ENCODE peak calls at places on chromosome 17, in five cellular contexts. Q, R, J, L and B are unnamed samples.

GRCh38 chr17:18921912-18922451 is 30.0 kb upstream of the SLC5A10 start:
- DNase-seq in J (peak), R (no peak), Q (no peak), L (no peak), B (no peak)

GRCh38 chr17:67476787-67477335 is 99.8 kb downstream of the PITPNC1 start:
- DNase-seq in L (no peak), R (no peak), J (no peak), Q (no peak), B (no peak)

GRCh38 chr17:67283727-67284516 is 38.9 kb upstream of the HELZ start:
- DNase-seq in R (no peak), L (no peak), Q (no peak), J (no peak), B (no peak)

GRCh38 chr17:58156839-58157803 is 8.9 kb downstream of the OR4D1 start:
- DNase-seq in Q (peak), R (no peak), J (no peak), L (peak), B (peak)

GRCh38 chr17:62109924-62110323 is 44.8 kb upstream of the MED13 start:
- DNase-seq in J (no peak), L (no peak), Q (no peak), R (no peak), B (no peak)

GRCh38 chr17:50094243-50094752 is 853 bp upstream of the PDK2 start:
- DNase-seq in J (peak), L (peak), R (peak), Q (peak), B (peak)

GRCh38 chr17:72336026-72336803 is 215.4 kb downstream of the SOX9 start:
- DNase-seq in L (peak), Q (no peak), R (no peak), J (no peak), B (no peak)

GRCh38 chr17:68624381-68624780 is 23.2 kb upstream of the FAM20A start:
- DNase-seq in L (no peak), Q (no peak), J (no peak), R (no peak), B (no peak)

GRCh38 chr17:1002771-1003555 is 6.0 kb downstream of the TIMM22 start:
- DNase-seq in R (no peak), Q (no peak), J (peak), L (no peak), B (no peak)

GRCh38 chr17:78960945-78961344 is 18.8 kb downstream of the LGALS3BP start:
- DNase-seq in R (no peak), L (no peak), J (no peak), Q (no peak), B (no peak)

GRCh38 chr17:67443931-67444597 is 67.0 kb downstream of the PITPNC1 start:
- DNase-seq in Q (no peak), L (no peak), R (no peak), J (no peak), B (no peak)

GRCh38 chr17:43521389-43521788 is 24.8 kb downstream of the ETV4 start:
- DNase-seq in J (no peak), Q (no peak), L (no peak), R (no peak), B (no peak)

GRCh38 chr17:39277110-39277509 is 51.4 kb upstream of the STAC2 start:
- DNase-seq in R (no peak), L (no peak), J (no peak), Q (no peak), B (no peak)

GRCh38 chr17:61408151-61409041 is 8.8 kb downstream of the TBX2 start:
- DNase-seq in J (no peak), R (no peak), Q (peak), L (peak), B (no peak)

GRCh38 chr17:75065562-75066151 is 18.6 kb downstream of the KCTD2 start:
- DNase-seq in Q (no peak), L (no peak), J (no peak), R (no peak), B (no peak)

GRCh38 chr17:55672585-55673501 is 49.8 kb downstream of the TMEM100 start:
- DNase-seq in J (no peak), R (no peak), Q (no peak), L (no peak), B (no peak)

GRCh38 chr17:32960815-32961214 is 30.8 kb upstream of the SPACA3 start:
- DNase-seq in R (no peak), Q (no peak), J (peak), L (no peak), B (no peak)

GRCh38 chr17:66834919-66835454 is at the start of gene CACNG5:
- DNase-seq in J (no peak), Q (peak), L (peak), R (peak), B (peak)

GRCh38 chr17:69473801-69474170 is 59.3 kb downstream of the MAP2K6 start:
- DNase-seq in J (no peak), L (no peak), R (no peak), Q (no peak), B (no peak)

GRCh38 chr17:73643012-73643845 is 1.0 kb downstream of the SDK2 start:
- DNase-seq in J (no peak), Q (peak), L (peak), R (peak), B (peak)

GRCh38 chr17:16462070-16462864 is 29.7 kb downstream of the LRRC75A start:
- DNase-seq in Q (no peak), J (no peak), L (no peak), R (no peak), B (no peak)

GRCh38 chr17:16461606-16461866 is 30.5 kb downstream of the LRRC75A start:
- DNase-seq in Q (no peak), L (no peak), J (no peak), R (no peak), B (no peak)

GRCh38 chr17:16464641-16465312 is 27.2 kb downstream of the LRRC75A start:
- DNase-seq in L (peak), Q (no peak), J (no peak), R (no peak), B (no peak)

GRCh38 chr17:16464001-16464640 is 27.9 kb downstream of the LRRC75A start:
- DNase-seq in Q (no peak), R (no peak), L (no peak), J (no peak), B (no peak)

DNA sequence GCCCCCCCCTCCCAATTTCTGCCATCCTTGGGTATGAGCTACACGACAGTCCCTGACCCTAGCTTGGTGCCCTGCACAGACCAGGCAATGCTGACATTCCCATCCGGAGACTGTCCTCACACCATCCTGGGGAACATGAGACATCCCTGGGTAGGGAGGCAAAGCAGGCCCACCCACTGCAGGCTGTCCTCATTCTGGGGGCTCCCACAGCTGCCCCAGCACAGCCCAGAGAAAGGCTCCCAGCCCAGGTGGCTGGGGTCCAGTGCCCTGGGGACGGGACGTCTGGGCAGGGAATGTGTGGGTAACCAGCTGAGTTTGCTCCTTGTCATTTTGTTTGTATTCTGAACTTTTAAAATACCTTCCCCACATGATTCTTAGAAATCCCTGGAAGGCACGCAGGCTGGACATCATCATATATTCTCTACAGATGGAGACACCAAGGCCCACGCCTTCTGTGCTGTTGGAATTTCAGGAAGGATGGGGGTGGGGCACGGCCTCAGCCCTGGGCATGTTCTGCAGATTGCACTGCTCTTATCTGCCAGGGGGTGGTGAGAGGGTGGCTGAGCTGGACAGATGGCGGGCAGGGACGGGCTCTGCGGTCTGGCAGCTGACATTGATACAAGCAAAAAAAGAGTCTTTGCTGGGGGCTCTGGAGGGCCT is 28.5 kb downstream of the LRRC75A start:
- DNase-seq in J (no peak), R (no peak), Q (peak), L (peak), B (no peak)
- TF ChIP-seq CTCF in J (peak), R (peak), Q (no peak), L (peak), B (peak)

DNA sequence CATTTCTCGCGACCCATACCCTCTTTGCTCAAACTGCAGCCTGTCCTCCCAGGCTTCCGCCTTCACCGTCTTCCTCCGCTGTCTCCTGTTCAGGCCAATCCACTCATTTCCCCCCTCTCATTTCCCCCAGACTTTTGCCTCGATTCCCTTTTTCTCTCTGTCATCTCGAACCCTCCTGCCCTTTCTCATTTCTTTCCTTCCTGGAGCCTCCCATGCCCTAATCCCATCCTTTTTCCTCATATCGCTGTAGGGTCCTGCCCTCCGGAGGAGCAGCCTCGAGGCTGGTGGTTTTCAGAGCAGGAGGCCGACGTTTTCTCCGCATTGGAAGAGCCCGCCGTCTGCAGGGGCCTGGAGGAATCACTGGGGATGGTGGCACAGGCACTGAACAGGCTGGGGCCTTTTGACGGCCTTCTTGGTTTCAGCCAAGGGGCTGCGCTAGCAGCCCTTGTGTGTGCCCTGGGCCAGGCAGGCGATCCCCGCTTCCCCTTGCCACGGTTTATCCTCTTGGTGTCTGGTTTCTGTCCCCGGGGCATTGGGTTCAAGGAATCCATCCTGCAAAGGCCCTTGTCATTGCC is 620 bp downstream of the OVCA2 start:
- DNase-seq in J (no peak), L (peak), Q (peak), R (no peak), B (no peak)
- TF ChIP-seq CTCF in J (peak), L (no peak), Q (no peak), R (peak), B (no peak)

GRCh38 chr17:8857919-8858318 is 9.6 kb downstream of the PIK3R6 start:
- DNase-seq in J (peak), R (no peak), Q (no peak), L (peak), B (no peak)

GRCh38 chr17:8859804-8860430 is 7.6 kb downstream of the PIK3R6 start:
- DNase-seq in R (no peak), J (no peak), Q (no peak), L (peak), B (no peak)

GRCh38 chr17:8861482-8862181 is 5.8 kb downstream of the PIK3R6 start:
- DNase-seq in Q (no peak), L (peak), R (no peak), J (no peak), B (no peak)

GRCh38 chr17:8856869-8857575 is 10.5 kb downstream of the PIK3R6 start:
- DNase-seq in J (no peak), Q (no peak), R (no peak), L (peak), B (no peak)

GRCh38 chr17:8859029-8859803 is 8.3 kb downstream of the PIK3R6 start:
- DNase-seq in L (peak), J (peak), Q (no peak), R (no peak), B (no peak)
- TF ChIP-seq CTCF in L (no peak), J (no peak), Q (no peak), R (no peak), B (no peak)

DNA sequence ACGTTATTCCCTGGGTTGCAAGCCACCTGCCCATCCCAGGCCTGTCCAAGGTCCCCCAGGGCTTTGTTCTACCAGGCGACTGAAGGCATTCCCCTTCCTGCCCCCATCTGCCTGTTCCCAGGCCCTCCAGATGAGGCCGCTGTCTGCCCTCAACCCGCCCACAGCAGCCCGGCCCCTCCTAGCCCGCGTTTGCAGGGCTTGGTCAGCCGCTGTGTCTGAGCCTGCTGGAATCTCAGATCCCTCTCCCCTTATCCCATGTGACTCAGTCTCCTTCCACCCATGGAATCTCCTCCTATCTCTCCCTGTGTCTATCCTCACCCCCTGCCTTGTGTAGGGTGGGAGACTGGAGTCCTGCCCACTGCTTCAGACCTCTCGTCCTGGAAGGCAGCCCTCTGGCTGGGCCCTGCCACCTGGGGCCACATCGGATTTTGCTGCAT is 186.0 kb upstream of the TNRC6C start:
- DNase-seq in R (peak), Q (peak), L (peak), J (peak), B (peak)
- TF ChIP-seq CTCF in R (peak), Q (peak), L (peak), J (peak), B (peak)

GRCh38 chr17:15882058-15882720 is 62.7 kb upstream of the ADORA2B start:
- DNase-seq in Q (no peak), L (peak), J (no peak), R (no peak), B (no peak)
- TF ChIP-seq CTCF in Q (no peak), L (peak), J (peak), R (peak), B (no peak)

GRCh38 chr17:41499714-41500113 is 5.7 kb downstream of the KRT13 start:
- DNase-seq in L (no peak), Q (no peak), R (no peak), J (no peak), B (no peak)

GRCh38 chr17:41500131-41500911 is 5.1 kb downstream of the KRT13 start:
- DNase-seq in J (peak), L (peak), Q (no peak), R (no peak), B (no peak)

GRCh38 chr17:41494524-41494923 is 4.8 kb upstream of the KRT36 start:
- DNase-seq in R (no peak), L (no peak), J (no peak), Q (no peak), B (no peak)

GRCh38 chr17:41498276-41498675 is 7.1 kb downstream of the KRT13 start:
- DNase-seq in L (no peak), R (no peak), Q (no peak), J (no peak), B (no peak)

GRCh38 chr17:41496803-41497484 is 7.2 kb upstream of the KRT36 start:
- DNase-seq in L (peak), R (peak), J (peak), Q (peak), B (peak)
- TF ChIP-seq CTCF in L (peak), R (peak), J (peak), Q (peak), B (peak)